ENCODE peak calls at places on chromosomes 16 and 17, in seven cellular contexts. Y is IMR-90, W is mesendoderm, M is mesenchymal stem cell, F is trophoblast cell, B is H9, S is H1. U is an unnamed sample.

GRCh38 chr16:29811896-29812665 is at the start of gene PRRT2:
- DNase-seq in W (peak), S (peak), Y (peak), B (peak), M (peak), F (peak), U (peak)

GRCh38 chr17:74282587-74283370 is 8.7 kb downstream of the DNAI2 start:
- DNase-seq in Y (no peak), M (no peak), S (no peak), F (no peak), B (no peak), W (no peak), U (no peak)

GRCh38 chr17:65219124-65219523 is 82.0 kb downstream of the RGS9 start:
- DNase-seq in B (no peak), F (no peak), S (no peak), W (no peak), M (no peak), Y (no peak), U (no peak)

GRCh38 chr17:13047016-13047415 is 29.2 kb upstream of the ELAC2 start:
- DNase-seq in S (no peak), W (peak), F (no peak), B (no peak), Y (no peak), M (no peak), U (no peak)

GRCh38 chr17:5241861-5242671 is 7.4 kb upstream of the SCIMP start:
- DNase-seq in B (no peak), F (no peak), Y (no peak), S (no peak), M (no peak), W (no peak), U (no peak)

GRCh38 chr17:81858967-81859905 is 1.1 kb downstream of the P4HB start:
- DNase-seq in Y (no peak), W (no peak), M (peak), B (no peak), F (no peak), S (no peak), U (no peak)

GRCh38 chr17:17467021-17467420 is 9.8 kb upstream of the MED9 start:
- DNase-seq in S (no peak), W (no peak), B (no peak), M (no peak), Y (no peak), F (no peak), U (no peak)

GRCh38 chr16:59487067-59487466 is 753.0 kb upstream of the GOT2 start:
- DNase-seq in Y (no peak), S (no peak), B (no peak), M (no peak), F (no peak), W (no peak), U (no peak)

GRCh38 chr17:49952209-49952911 is 16.6 kb upstream of the DLX4 start:
- DNase-seq in B (peak), W (peak), Y (peak), F (peak), M (peak), S (peak), U (peak)

GRCh38 chr17:71613996-71614395 is 506.8 kb upstream of the SOX9 start:
- DNase-seq in W (no peak), Y (no peak), B (no peak), S (no peak), M (no peak), F (no peak), U (no peak)

GRCh38 chr17:71615820-71616219 is 505.0 kb upstream of the SOX9 start:
- DNase-seq in F (no peak), B (no peak), Y (no peak), S (no peak), M (no peak), W (no peak), U (no peak)
- H3K23ac ChIP-seq in F (no peak), B (no peak), Y (no peak), S (no peak), M (no peak), W (no peak), U (no peak)

GRCh38 chr17:79205688-79206205 is 131.1 kb downstream of the ENGASE start:
- DNase-seq in Y (no peak), W (no peak), F (no peak), B (no peak), S (no peak), M (no peak), U (no peak)
- H3K23ac ChIP-seq in Y (no peak), W (no peak), F (no peak), B (no peak), S (no peak), M (no peak), U (no peak)

GRCh38 chr16:4656221-4656620 is 31.6 kb downstream of the MGRN1 start:
- DNase-seq in F (no peak), M (no peak), W (no peak), B (no peak), Y (no peak), S (no peak), U (no peak)
- H3K23ac ChIP-seq in F (no peak), M (no peak), W (no peak), B (no peak), Y (no peak), S (no peak), U (no peak)

DNA sequence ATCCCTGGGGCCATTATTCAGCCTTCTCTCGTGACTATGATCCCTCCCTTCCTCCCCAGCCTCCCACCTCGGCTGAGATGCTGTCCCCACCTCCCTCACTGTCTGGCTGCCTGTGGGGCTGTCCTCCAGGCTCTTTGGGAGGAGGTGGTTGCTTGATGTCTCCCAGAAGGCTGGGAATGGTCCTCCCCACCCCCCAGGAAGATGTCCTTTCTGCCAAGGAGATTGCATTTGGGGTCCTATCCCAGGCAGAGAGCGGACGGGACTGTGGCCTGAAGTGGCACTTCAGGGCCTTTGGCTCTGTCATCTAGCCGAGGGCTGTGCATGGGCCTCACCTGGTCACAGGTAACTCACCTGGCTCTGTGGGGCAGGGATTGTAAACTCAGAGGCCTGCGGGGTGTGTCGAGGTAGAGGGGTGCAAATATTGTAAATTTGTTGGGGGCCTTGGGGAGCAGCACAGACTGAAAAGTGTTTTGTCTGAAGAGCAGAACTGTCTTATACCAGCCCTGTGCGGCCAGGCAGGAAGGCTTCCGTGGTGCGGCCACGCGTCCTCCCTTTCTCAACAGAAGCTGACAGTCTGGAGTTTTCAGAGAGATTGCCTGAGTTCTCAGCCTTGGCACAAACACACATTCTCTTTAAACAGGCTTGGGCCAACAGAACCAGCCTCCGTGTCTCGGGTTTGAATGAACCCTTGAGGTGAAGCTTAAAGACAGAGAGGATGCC is 177.9 kb downstream of the SEC14L1 start:
- DNase-seq in F (no peak), M (peak), W (peak), S (no peak), Y (peak), B (no peak), U (no peak)
- H3K23ac ChIP-seq in F (no peak), M (no peak), W (no peak), S (no peak), Y (peak), B (no peak), U (peak)

GRCh38 chr16:66141885-66142284 is 224.6 kb upstream of the CDH5 start:
- DNase-seq in Y (no peak), M (no peak), S (no peak), F (no peak), B (no peak), W (no peak), U (no peak)
- H3K23ac ChIP-seq in Y (no peak), M (no peak), S (no peak), F (no peak), B (no peak), W (no peak), U (no peak)